ENCODE peak calls at places on chromosome 13, in seven cellular contexts. M is NCI-H345; U is stimulated activated naive B cell treated with anti-CD40 and anti-IgM and Interleukin-4, amounts not matched to agents 10 μg/mL and 1 μg/mL and 100 μg/mL, for 72 hours; A is stimulated activated CD4-positive, alpha-beta T cell treated with anti-CD3 and anti-CD28 coated beads, TNF-alpha, amount 100 ng/mL, for 24 hours; Y is left lobe of liver; E is cardiac fibroblast; V is NCI-H1092. L is an unnamed sample.

GRCh38 chr13:101289764-101290163 is 126.5 kb downstream of the NALCN start:
- DNase-seq in M (peak), U (no peak), A (no peak), Y (no peak), E (peak), V (peak), L (no peak)

GRCh38 chr13:100673831-100674362 is 698 bp downstream of the TMTC4 start:
- DNase-seq in M (peak), U (peak), A (no peak), Y (peak), E (peak), V (peak), L (peak)

GRCh38 chr13:80712026-80712425 is 371.1 kb upstream of the SPRY2 start:
- DNase-seq in M (no peak), U (no peak), A (no peak), Y (no peak), E (peak), V (no peak), L (no peak)

GRCh38 chr13:89361909-89362308 is 1690.7 kb downstream of the SLITRK5 start:
- DNase-seq in M (no peak), U (no peak), A (no peak), Y (no peak), E (peak), V (no peak), L (no peak)

GRCh38 chr13:52067237-52067636 is 42.7 kb downstream of the UTP14C start:
- DNase-seq in M (no peak), U (no peak), A (no peak), Y (no peak), E (no peak), V (no peak), L (no peak)

GRCh38 chr13:59203855-59204254 is 959.9 kb downstream of the DIAPH3 start:
- DNase-seq in M (no peak), U (no peak), A (no peak), Y (no peak), E (peak), V (no peak), L (no peak)

GRCh38 chr13:75383064-75383715 is 98.8 kb downstream of the TBC1D4 start:
- DNase-seq in M (no peak), U (no peak), A (no peak), Y (no peak), E (no peak), V (no peak), L (no peak)

GRCh38 chr13:110946171-110946570 is 31.3 kb upstream of the ANKRD10 start:
- DNase-seq in M (no peak), U (no peak), A (no peak), Y (no peak), E (no peak), V (no peak), L (no peak)

GRCh38 chr13:111117961-111118360 is 2.9 kb downstream of the ARHGEF7 start:
- DNase-seq in M (no peak), U (no peak), A (no peak), Y (no peak), E (no peak), V (no peak), L (no peak)